ENCODE peak calls at places on chromosomes 11 and 22, in eight cellular contexts. L is spleen, W is breast epithelium, P is sigmoid colon, R is GM12878, G is suprapubic skin, B is HepG2, O is H1. X is an unnamed sample. For H3K9me3, the result is how much of the 10 kb centered on the place peaks cover.

GRCh38 chr22:44455963-44456358 is 42.1 kb downstream of the RTL6 start:
- DNase-seq in L (peak), W (no peak), P (no peak), R (no peak), G (no peak), B (no peak), O (no peak), X (peak)

GRCh38 chr11:3894128-3894731 is 38.8 kb downstream of the STIM1 start:
- DNase-seq in L (peak), W (no peak), P (no peak), R (peak), G (no peak), B (no peak), O (no peak), X (no peak)

GRCh38 chr22:44442186-44442465 is 55.9 kb downstream of the RTL6 start:
- DNase-seq in L (peak), W (no peak), P (no peak), R (no peak), G (no peak), B (no peak), O (no peak), X (no peak)

GRCh38 chr11:20162340-20162739 is 2.1 kb upstream of the DBX1 start:
- DNase-seq in L (no peak), W (no peak), P (no peak), R (no peak), G (no peak), B (no peak), O (no peak), X (no peak)

GRCh38 chr11:125414121-125414520 is 81.9 kb downstream of the FEZ1 start:
- DNase-seq in L (peak), W (no peak), P (no peak), R (no peak), G (no peak), B (no peak), O (no peak), X (no peak)

GRCh38 chr22:50089231-50090140 is at the start of gene MOV10L1:
- DNase-seq in L (peak), W (no peak), P (no peak), R (no peak), G (no peak), B (no peak), O (no peak), X (no peak)

GRCh38 chr22:19782533-19782932 is 22.0 kb downstream of the TBX1 start:
- DNase-seq in L (peak), W (no peak), P (no peak), R (no peak), G (no peak), B (no peak), O (no peak), X (no peak)

GRCh38 chr22:44151661-44152060 is 29.1 kb upstream of the PARVG start:
- DNase-seq in L (no peak), W (no peak), P (no peak), R (no peak), G (no peak), B (no peak), O (no peak), X (no peak)

GRCh38 chr11:66562907-66563583 is 5.4 kb downstream of the CTSF start:
- DNase-seq in L (no peak), W (no peak), P (no peak), R (no peak), G (no peak), B (no peak), O (no peak), X (no peak)

GRCh38 chr11:64539239-64539638 is 51.8 kb upstream of the SLC22A12 start:
- DNase-seq in L (peak), W (no peak), P (no peak), R (no peak), G (no peak), B (no peak), O (no peak), X (no peak)

GRCh38 chr22:27754247-27754887 is 47.2 kb downstream of the MN1 start:
- DNase-seq in L (peak), W (peak), P (no peak), R (no peak), G (no peak), B (no peak), O (no peak), X (no peak)

GRCh38 chr11:125724125-125724524 is 22.0 kb upstream of the PATE1 start:
- DNase-seq in L (no peak), W (no peak), P (no peak), R (no peak), G (no peak), B (peak), O (no peak), X (no peak)

GRCh38 chr11:85647604-85648299 is at the start of gene TMEM126A:
- DNase-seq in L (peak), W (peak), P (peak), R (peak), G (peak), B (peak), O (peak), X (peak)

GRCh38 chr11:122755941-122756340 is 82.4 kb upstream of the CRTAM start:
- DNase-seq in L (no peak), W (no peak), P (no peak), R (no peak), G (no peak), B (no peak), O (no peak), X (no peak)

GRCh38 chr11:64745219-64745522 is 1.2 kb upstream of the RASGRP2 start:
- DNase-seq in L (peak), W (peak), P (peak), R (no peak), G (peak), B (no peak), O (no peak), X (peak)

GRCh38 chr11:125935629-125936199 is 10.1 kb upstream of the VSIG10L2 start:
- DNase-seq in L (peak), W (no peak), P (peak), R (no peak), G (no peak), B (no peak), O (no peak), X (peak)

GRCh38 chr11:106503901-106504300 is 426.4 kb downstream of the AASDHPPT start:
- DNase-seq in L (no peak), W (no peak), P (no peak), R (no peak), G (no peak), B (no peak), O (no peak), X (no peak)

GRCh38 chr11:69880041-69880802 is 61.0 kb upstream of the FGF3 start:
- DNase-seq in L (peak), W (no peak), P (peak), R (no peak), G (peak), B (no peak), O (no peak), X (no peak)

GRCh38 chr22:29457730-29458129 is 19.3 kb downstream of the RFPL1 start:
- DNase-seq in L (peak), W (no peak), P (no peak), R (peak), G (no peak), B (peak), O (no peak), X (no peak)

GRCh38 chr11:79546366-79546765 is 105.5 kb upstream of the TENM4 start:
- DNase-seq in L (no peak), W (no peak), P (no peak), R (no peak), G (no peak), B (no peak), O (no peak), X (no peak)

GRCh38 chr22:46124383-46125144 is 25.8 kb upstream of the PPARA start:
- DNase-seq in L (no peak), W (no peak), P (no peak), R (no peak), G (no peak), B (no peak), O (no peak), X (no peak)
- H3K9me3 ChIP-seq in L (under half), W (under half), P (under half), R (under half), G (under half), B (under half), O (under half), X (under half)

GRCh38 chr11:111189466-111189865 is 56.1 kb upstream of the POU2AF2 start:
- DNase-seq in L (no peak), W (no peak), P (no peak), R (no peak), G (no peak), B (no peak), O (no peak), X (no peak)

GRCh38 chr11:111186308-111186967 is 59.1 kb upstream of the POU2AF2 start:
- DNase-seq in L (no peak), W (no peak), P (no peak), R (no peak), G (no peak), B (no peak), O (no peak), X (no peak)

GRCh38 chr11:111183706-111184105 is 61.8 kb upstream of the POU2AF2 start:
- DNase-seq in L (no peak), W (no peak), P (no peak), R (no peak), G (no peak), B (no peak), O (no peak), X (no peak)

DNA sequence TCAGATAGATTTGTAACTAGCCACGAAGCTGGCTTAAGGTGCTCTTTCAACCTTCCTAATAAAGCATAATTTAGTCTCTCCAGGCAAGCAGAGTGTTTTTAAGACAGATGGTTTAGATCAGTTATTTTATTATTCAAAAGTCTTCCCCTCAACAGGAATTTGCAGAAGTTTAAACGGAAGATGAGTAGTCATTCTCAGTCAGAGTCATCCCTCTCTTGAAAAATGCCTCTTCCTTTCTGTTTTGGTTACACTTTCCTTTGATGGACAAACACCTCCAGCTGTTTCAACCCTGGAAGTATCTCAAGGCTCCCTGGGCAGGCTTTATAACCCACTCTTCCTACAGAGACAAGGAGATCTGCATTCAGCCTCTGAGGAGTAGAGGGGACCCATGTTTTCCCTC is 60.3 kb upstream of the POU2AF2 start:
- DNase-seq in L (no peak), W (no peak), P (no peak), R (no peak), G (no peak), B (no peak), O (no peak), X (no peak)
- TF ChIP-seq POLR2AphosphoS5 in L (no peak), W (no peak), P (no peak), R (no peak), G (no peak), B (no peak), O (no peak), X (no peak)

GRCh38 chr22:48644108-48644507 is 1183.6 kb downstream of the BRD1 start:
- DNase-seq in L (no peak), W (no peak), P (no peak), R (no peak), G (no peak), B (peak), O (no peak), X (no peak)
- H3K9me3 ChIP-seq in L (under half), W (under half), P (under half), R (under half), G (under half), B (under half), O (under half), X (under half)

DNA sequence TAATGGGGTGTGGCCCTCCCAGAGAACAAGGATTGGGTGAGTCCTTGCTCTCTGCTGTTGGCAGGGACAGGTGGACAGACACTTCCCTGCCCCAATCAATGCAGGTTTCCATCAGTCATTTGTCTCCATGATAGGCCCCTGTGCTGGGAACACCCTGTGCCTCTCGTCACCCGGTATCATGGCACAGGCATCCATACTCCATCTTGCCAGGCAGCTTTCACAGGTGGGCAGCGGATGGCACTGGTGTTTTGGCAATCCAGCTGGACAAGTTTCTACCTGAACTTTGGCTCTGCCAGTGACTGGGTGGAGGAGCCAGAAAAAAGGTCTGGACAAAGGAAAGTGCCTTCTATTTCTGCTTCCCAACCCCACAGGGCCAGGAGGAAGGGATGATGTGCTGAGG is 47.5 kb downstream of the TRIM29 start:
- DNase-seq in L (no peak), W (peak), P (no peak), R (no peak), G (no peak), B (no peak), O (no peak), X (no peak)
- TF ChIP-seq POLR2AphosphoS5 in L (no peak), W (no peak), P (no peak), R (no peak), G (no peak), B (no peak), O (no peak), X (no peak)

DNA sequence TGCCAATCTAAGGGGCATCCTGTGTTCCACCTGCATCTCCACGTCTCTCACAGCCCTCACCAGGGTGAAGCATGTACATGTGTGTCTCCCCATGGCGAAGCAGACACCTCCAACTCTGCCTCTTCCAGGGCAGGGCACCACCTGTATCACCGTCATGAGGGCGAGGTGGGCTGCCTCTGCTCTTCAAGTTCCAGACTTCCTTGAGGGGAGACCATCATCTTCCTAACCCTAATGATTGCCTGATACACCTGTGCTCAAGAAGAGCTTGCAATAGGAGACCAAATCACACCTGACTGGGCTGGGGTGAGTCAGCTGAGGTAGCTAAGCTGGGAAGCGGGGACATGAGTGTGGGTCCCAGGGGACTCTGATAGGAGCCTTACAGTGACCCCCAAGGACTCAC is 43.7 kb downstream of the GAB4 start:
- DNase-seq in L (no peak), W (no peak), P (no peak), R (no peak), G (no peak), B (no peak), O (no peak), X (no peak)
- H3K9me3 ChIP-seq in L (under half), W (under half), P (under half), R (under half), G (under half), B (under half), O (half or more), X (under half)

DNA sequence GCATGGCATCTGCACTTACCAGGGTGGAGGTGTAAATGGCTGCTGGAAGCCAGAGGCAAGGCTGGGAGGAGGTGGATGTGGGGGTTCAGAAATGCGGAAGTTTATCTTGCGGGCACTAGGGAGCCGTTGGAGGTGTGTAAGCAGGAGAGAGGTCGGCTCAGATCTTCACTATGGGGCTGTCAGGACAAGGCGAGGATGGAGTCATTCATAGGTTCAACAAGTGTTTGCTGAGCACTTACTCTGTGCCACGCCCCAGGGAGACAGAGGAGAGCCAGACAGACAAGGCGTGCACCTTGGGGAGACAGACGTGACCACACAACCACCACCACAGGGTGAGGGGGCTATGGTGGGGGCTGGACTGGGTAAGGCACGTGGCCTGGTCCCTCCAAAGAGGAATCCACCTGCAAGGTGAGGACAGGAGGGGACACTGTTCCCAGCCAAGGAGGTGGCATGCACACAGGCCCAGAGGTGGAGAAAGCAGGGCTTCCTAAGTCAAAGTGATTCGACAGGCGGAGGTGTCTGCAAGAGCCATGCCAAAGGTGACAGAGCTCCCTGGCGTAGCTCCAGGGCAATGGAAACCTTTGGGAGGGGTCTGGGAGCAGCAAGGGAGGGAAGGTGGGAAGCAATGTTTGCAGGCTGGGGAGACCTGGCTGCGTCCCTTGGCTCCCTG is 30.8 kb upstream of the TCF20 start:
- DNase-seq in L (no peak), W (no peak), P (no peak), R (no peak), G (no peak), B (no peak), O (no peak), X (no peak)
- TF ChIP-seq POLR2AphosphoS5 in L (no peak), W (no peak), P (no peak), R (no peak), G (no peak), B (no peak), O (no peak), X (no peak)

GRCh38 chr11:12069053-12069676 is 41.2 kb upstream of the MICAL2 start:
- DNase-seq in L (no peak), W (no peak), P (peak), R (no peak), G (no peak), B (peak), O (no peak), X (no peak)
- H3K9me3 ChIP-seq in L (under half), W (under half), P (under half), R (under half), G (under half), B (under half), O (under half), X (under half)

GRCh38 chr11:72721689-72722049 is 30.5 kb downstream of the ARAP1 start:
- DNase-seq in L (peak), W (peak), P (no peak), R (no peak), G (peak), B (no peak), O (no peak), X (peak)

GRCh38 chr11:72723508-72723907 is 28.7 kb downstream of the ARAP1 start:
- DNase-seq in L (no peak), W (no peak), P (no peak), R (no peak), G (no peak), B (no peak), O (no peak), X (peak)

GRCh38 chr11:72721276-72721675 is 30.9 kb downstream of the ARAP1 start:
- DNase-seq in L (no peak), W (no peak), P (no peak), R (no peak), G (no peak), B (no peak), O (no peak), X (no peak)

GRCh38 chr11:72720806-72721205 is 31.4 kb downstream of the ARAP1 start:
- DNase-seq in L (no peak), W (no peak), P (no peak), R (no peak), G (no peak), B (no peak), O (no peak), X (no peak)

DNA sequence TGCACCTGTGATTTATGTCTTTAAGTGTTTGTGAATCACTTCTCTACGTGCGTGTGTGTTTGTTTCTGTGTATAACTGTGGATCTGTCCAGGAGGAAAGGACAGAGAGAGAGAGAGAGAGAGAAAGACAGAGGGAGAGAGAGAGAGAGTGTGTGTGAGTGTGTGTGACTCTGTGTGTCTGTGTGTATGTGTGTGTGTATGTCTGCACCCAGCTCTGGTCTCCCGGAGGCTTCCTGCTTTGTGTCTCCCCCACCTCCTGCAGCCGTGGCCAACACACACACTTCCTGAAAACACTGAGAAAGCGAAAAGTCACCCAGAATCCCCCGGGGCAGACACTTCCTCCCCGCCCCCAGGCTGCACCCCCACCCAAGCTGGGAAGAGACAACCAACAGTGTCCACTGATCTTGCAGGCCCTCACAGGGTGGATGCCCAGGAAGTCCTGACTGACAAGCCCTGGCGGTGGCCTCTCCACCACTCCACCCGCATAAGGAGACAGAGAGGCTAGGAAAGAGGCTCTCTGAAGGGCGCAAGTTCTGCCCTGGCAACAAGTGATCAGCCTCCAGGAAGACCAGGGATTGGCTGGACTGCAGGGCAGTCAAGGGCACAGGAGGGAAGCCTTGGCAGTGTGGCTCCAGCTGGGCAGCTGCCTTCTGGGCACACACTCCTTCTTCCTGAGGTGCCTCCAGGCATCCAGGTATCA is 30.0 kb downstream of the ARAP1 start:
- DNase-seq in L (peak), W (peak), P (peak), R (no peak), G (peak), B (no peak), O (no peak), X (peak)
- TF ChIP-seq POLR2AphosphoS5 in L (peak), W (peak), P (peak), R (peak), G (no peak), B (no peak), O (no peak), X (peak)

GRCh38 chr11:2661173-2662023 is 38.4 kb downstream of the KCNQ1OT1 start:
- DNase-seq in L (no peak), W (no peak), P (no peak), R (no peak), G (no peak), B (no peak), O (no peak), X (peak)

GRCh38 chr11:2663506-2663905 is 36.3 kb downstream of the KCNQ1OT1 start:
- DNase-seq in L (peak), W (no peak), P (no peak), R (no peak), G (no peak), B (no peak), O (no peak), X (peak)

GRCh38 chr11:2660357-2660939 is 39.3 kb downstream of the KCNQ1OT1 start:
- DNase-seq in L (no peak), W (no peak), P (no peak), R (no peak), G (no peak), B (no peak), O (no peak), X (no peak)

GRCh38 chr11:2662430-2663299 is 37.1 kb downstream of the KCNQ1OT1 start:
- DNase-seq in L (peak), W (no peak), P (no peak), R (no peak), G (no peak), B (no peak), O (no peak), X (peak)

DNA sequence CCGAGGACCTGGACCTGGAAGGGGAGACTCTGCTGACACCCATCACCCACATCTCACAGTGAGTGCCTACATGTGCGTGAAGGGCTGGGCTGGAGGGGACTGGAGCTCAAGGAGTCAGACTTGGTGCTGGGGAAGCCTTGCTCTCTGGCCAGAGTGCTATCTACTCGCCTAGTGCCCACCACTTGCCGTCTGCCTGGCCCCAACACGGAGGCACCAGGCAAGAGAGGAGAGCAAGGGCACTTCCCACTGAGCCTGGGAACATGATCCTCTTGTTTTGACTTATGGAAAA is 37.8 kb downstream of the KCNQ1OT1 start:
- DNase-seq in L (peak), W (no peak), P (no peak), R (no peak), G (no peak), B (no peak), O (no peak), X (peak)
- H3K9me3 ChIP-seq in L (under half), W (under half), P (under half), R (under half), G (under half), B (under half), O (under half), X (under half)